ENCODE peak calls at places on chromosomes 5 and 9, in eight cellular contexts. I, V, D, Q, M, O, T and K are unnamed samples.

GRCh38 chr5:89901983-89902382 is 507.6 kb downstream of the CETN3 start:
- DNase-seq in T (peak; percentile 72), O (no peak), M (no peak), V (no peak), Q (no peak), I (no peak), D (peak; percentile 61), K (no peak)

GRCh38 chr9:126062158-126062929 is 264.3 kb upstream of the MVB12B start:
- DNase-seq in V (no peak), I (no peak), O (no peak), Q (no peak), M (no peak), T (no peak), D (no peak), K (no peak)

GRCh38 chr9:135478858-135479468 is 619 bp upstream of the PPP1R26 start:
- DNase-seq in O (no peak), Q (peak; percentile 82), D (peak; percentile 64), M (peak; percentile 72), T (peak; percentile 70), I (no peak), V (peak; percentile 77), K (peak; percentile 69)

GRCh38 chr5:148455055-148455675 is 71.4 kb downstream of the FBXO38 start:
- DNase-seq in O (no peak), Q (no peak), M (no peak), V (no peak), T (no peak), I (peak; percentile 35), D (no peak), K (no peak)

GRCh38 chr9:136355616-136356557 is 7.7 kb downstream of the DNLZ start:
- DNase-seq in V (no peak), D (no peak), Q (no peak), O (no peak), T (no peak), M (no peak), I (no peak), K (no peak)

GRCh38 chr5:79503794-79504495 is 10.0 kb downstream of the HOMER1 start:
- DNase-seq in M (no peak), T (no peak), Q (no peak), O (no peak), D (no peak), I (no peak), V (no peak), K (no peak)

GRCh38 chr5:141031006-141031405 is 20.2 kb upstream of the PCDHB1 start:
- DNase-seq in Q (no peak), I (no peak), O (no peak), M (no peak), T (no peak), V (no peak), D (no peak), K (no peak)

GRCh38 chr5:35608881-35609779 is 8.5 kb upstream of the SPEF2 start:
- DNase-seq in D (no peak), V (no peak), T (no peak), Q (no peak), O (no peak), I (no peak), M (no peak), K (no peak)

GRCh38 chr5:173969167-173970049 is 19.6 kb upstream of the C5orf47 start:
- DNase-seq in O (peak; percentile 57), V (peak; percentile 49), M (no peak), T (no peak), Q (no peak), I (peak; percentile 58), D (no peak), K (no peak)

GRCh38 chr5:82334856-82335255 is 56.7 kb upstream of the RPS23 start:
- DNase-seq in M (no peak), D (no peak), Q (no peak), T (no peak), V (no peak), O (no peak), I (peak; percentile 98), K (no peak)

GRCh38 chr9:96874947-96875459 is 20.7 kb upstream of the ZNF782 start:
- DNase-seq in Q (peak; percentile 95), I (peak; percentile 43), T (no peak), O (no peak), V (no peak), M (peak; percentile 72), D (no peak), K (no peak)

GRCh38 chr9:124258765-124259272 is 1.1 kb downstream of the NEK6 start:
- DNase-seq in Q (no peak), I (no peak), D (no peak), V (no peak), T (no peak), O (no peak), M (no peak), K (no peak)

GRCh38 chr9:121916008-121916407 is 177.1 kb downstream of the TTLL11 start:
- DNase-seq in Q (no peak), V (no peak), M (no peak), I (peak; percentile 52), D (no peak), O (no peak), T (no peak), K (no peak)

GRCh38 chr9:95772320-95773060 is 103.0 kb upstream of the ERCC6L2 start:
- DNase-seq in I (peak; percentile 66), M (no peak), O (peak; percentile 30), V (no peak), D (peak; percentile 70), T (no peak), Q (peak; percentile 42), K (peak; percentile 79)

GRCh38 chr9:95769473-95769872 is 106.0 kb upstream of the ERCC6L2 start:
- DNase-seq in O (no peak), V (no peak), D (no peak), T (no peak), Q (no peak), I (no peak), M (no peak), K (no peak)

GRCh38 chr9:95771556-95772280 is 103.8 kb upstream of the ERCC6L2 start:
- DNase-seq in T (no peak), M (peak; percentile 27), V (no peak), Q (peak; percentile 27), D (no peak), I (peak; percentile 45), O (peak; percentile 25), K (peak; percentile 82)

GRCh38 chr9:95769909-95770433 is 105.5 kb upstream of the ERCC6L2 start:
- DNase-seq in O (no peak), Q (no peak), V (no peak), D (no peak), M (no peak), I (no peak), T (no peak), K (no peak)

DNA sequence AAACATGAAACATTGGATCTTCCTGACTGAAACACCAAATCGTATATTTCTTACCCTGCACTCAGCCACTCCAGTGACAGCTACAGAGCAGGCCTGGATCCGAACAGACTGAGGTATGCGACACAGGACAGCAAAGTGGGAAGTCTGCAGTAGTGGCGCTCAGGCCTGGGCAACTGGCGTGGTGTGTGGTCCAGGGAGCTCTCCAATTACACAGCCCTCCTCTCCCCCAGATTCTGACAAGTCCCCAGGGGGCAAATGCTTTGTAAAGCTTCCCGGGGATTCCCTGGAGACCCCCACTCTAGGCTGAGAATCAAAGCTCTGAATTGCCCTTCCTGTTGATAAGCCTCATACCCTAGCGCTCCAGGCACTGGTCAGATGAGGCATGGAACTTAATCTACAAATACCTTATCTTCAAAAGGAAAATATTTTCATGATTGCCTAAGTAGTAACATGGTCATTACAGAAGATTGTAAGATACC is 104.8 kb upstream of the ERCC6L2 start:
- DNase-seq in M (no peak), D (no peak), Q (no peak), I (no peak), V (no peak), O (no peak), T (no peak), K (no peak)
- H3K4me3 ChIP-seq in M (no peak overlapping the region), D (no peak overlapping the region), Q (no peak overlapping the region), I (no peak overlapping the region), V (no peak overlapping the region), O (no peak overlapping the region), T (no peak overlapping the region), K (no peak overlapping the region)

DNA sequence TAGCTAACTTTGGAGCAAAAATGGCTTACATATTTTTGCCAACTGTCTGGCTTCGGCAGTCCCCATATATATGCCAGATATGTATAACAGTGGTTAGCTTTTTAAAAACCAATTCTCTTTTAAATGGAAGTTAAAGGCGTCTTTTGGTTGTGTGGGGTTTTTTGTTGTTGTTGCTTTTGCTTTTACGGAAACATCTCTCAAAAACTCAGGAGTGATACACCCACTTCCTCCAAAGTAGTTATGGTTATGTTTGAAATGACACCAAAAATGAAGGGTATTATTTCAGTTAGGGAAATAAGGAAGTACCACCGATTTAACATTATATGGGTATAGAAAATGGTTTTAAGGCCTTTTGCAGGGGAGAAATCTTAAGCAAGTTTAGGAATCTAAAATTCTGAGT is 2.3 kb downstream of the CNOT8 start:
- DNase-seq in D (no peak), M (no peak), Q (no peak), I (no peak), V (no peak), O (no peak), T (no peak), K (no peak)
- H3K4me3 ChIP-seq in D (no peak overlapping the region), M (peak overlapping the region; percentile 69), Q (no peak overlapping the region), I (peak overlapping the region; percentile 94), V (peak overlapping the region; percentile 76), O (peak overlapping the region; percentile 76), T (peak overlapping the region; percentile 74), K (no peak overlapping the region)

DNA sequence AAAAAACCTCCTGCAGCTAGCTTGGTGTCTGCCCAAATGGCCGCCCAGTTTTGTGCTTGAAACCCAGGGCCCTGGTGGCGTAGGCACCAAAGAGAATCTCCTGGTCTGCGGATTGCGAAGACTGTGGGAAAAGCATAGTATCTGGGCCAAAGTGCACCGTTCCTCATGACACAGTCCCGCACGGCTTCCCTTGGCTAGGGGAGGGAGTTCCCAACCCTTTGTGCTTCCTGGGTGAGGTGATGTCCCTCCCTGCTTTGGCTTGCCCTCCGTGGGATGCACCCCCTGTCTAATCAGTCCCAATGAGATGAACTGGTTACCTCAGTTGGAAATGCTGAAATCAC is 83.0 kb upstream of the JAK2 start:
- DNase-seq in D (no peak), M (no peak), V (no peak), I (no peak), O (no peak), Q (no peak), T (no peak), K (no peak)
- H3K4me3 ChIP-seq in D (no peak overlapping the region), M (no peak overlapping the region), V (no peak overlapping the region), I (no peak overlapping the region), O (peak overlapping the region; percentile 22), Q (no peak overlapping the region), T (no peak overlapping the region), K (no peak overlapping the region)

DNA sequence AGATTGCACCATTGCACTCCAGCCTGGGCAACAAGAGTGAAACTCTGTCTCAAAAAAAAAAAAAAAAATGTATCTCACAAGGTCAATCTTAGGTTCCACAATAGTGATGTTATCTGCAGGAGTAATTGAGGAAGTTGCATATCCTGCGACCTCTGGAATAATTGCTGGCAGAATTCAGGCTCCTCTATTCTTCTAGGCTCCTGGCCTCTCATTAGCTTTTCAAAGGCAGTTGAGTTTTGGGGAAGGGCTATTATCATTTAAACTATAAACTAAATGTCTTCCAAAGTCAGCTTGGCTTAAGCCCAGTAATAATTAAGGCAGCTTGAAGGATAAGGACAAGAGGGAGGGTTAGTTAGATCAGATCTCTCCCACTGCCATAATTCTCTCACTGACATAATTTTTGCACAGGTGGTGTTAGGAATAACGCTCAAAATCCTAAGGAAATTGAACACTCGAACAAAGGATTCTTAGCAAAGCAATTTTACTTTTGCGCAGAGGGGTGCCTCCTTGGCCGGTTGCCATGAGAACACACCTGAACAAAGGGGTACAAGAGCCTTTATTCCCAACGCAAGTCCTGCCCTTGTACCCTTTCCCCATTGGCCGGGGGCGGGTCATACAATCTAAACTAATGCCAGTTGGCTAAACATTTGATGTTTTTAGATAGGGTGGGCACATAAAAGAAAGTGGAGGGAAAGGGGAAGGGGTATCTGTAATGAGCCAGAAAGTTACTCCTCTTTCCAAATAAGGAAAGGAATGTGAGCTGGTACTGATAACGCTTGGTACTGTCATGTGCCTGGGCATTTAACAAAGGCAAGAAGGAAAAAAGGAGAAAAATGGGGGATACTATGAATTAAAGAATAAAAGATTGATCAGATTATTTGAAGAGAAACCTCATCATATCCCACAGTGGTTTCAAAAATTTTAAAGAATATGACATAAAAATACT is 106.4 kb upstream of the CCNG1 start:
- DNase-seq in I (no peak), Q (no peak), O (no peak), T (no peak), D (no peak), M (no peak), V (no peak), K (no peak)
- H3K4me3 ChIP-seq in I (no peak overlapping the region), Q (no peak overlapping the region), O (no peak overlapping the region), T (no peak overlapping the region), D (no peak overlapping the region), M (no peak overlapping the region), V (no peak overlapping the region), K (no peak overlapping the region)